ENCODE peak calls at places on chromosomes 3 and 15, in six cellular contexts. S, F, Q, W, P and A are unnamed samples.

GRCh38 chr3:128950223-128950938 is 43.5 kb downstream of the CFAP92 start:
- DNase-seq in P (no peak), S (peak; percentile 80), W (no peak), F (peak; percentile 15), Q (peak; percentile 58), A (peak; percentile 59)

GRCh38 chr3:23302276-23302675 is 99.1 kb downstream of the UBE2E2 start:
- DNase-seq in P (no peak), S (no peak), F (no peak), W (no peak), Q (no peak), A (no peak)

GRCh38 chr3:194104041-194104751 is 31.8 kb upstream of the HES1 start:
- DNase-seq in S (no peak), F (no peak), Q (no peak), W (no peak), P (no peak), A (peak; percentile 86)

GRCh38 chr3:175951047-175951694 is 1092.0 kb downstream of the NAALADL2 start:
- DNase-seq in S (no peak), Q (no peak), W (no peak), P (no peak), F (no peak), A (no peak)

GRCh38 chr15:70539409-70539808 is 223.9 kb downstream of the UACA start:
- DNase-seq in W (no peak), F (no peak), P (no peak), Q (no peak), S (no peak), A (no peak)

GRCh38 chr15:68646156-68646555 is 67.4 kb downstream of the CORO2B start:
- DNase-seq in P (no peak), F (no peak), Q (no peak), W (no peak), S (no peak), A (peak; percentile 23)

GRCh38 chr3:126014252-126014651 is 45.3 kb downstream of the ROPN1B start:
- DNase-seq in P (no peak), Q (no peak), S (no peak), F (no peak), W (no peak), A (no peak)

GRCh38 chr15:40939909-40940801 is 11.0 kb downstream of the DLL4 start:
- DNase-seq in F (no peak), P (no peak), W (no peak), Q (peak; percentile 94), S (no peak), A (peak; percentile 50)

GRCh38 chr15:59105839-59106238 is 893 bp downstream of the CCNB2 start:
- DNase-seq in P (no peak), W (no peak), F (peak; percentile 49), S (no peak), Q (no peak), A (no peak)

GRCh38 chr15:76150508-76150907 is 90.7 kb downstream of the TMEM266 start:
- DNase-seq in W (no peak), Q (no peak), S (no peak), F (no peak), P (no peak), A (peak; percentile 66)

GRCh38 chr3:35946857-35947514 is 307.7 kb downstream of the ARPP21 start:
- DNase-seq in P (no peak), Q (no peak), F (no peak), W (no peak), S (no peak), A (no peak)

GRCh38 chr3:90145094-90145810 is 1037.8 kb downstream of the EPHA3 start:
- DNase-seq in P (no peak), S (no peak), W (no peak), F (no peak), Q (no peak), A (no peak)

GRCh38 chr15:69952210-69952555 is 145.5 kb downstream of the TLE3 start:
- DNase-seq in F (no peak), W (peak; percentile 13), Q (no peak), P (no peak), S (no peak), A (no peak)

GRCh38 chr15:31402511-31403056 is 75.9 kb downstream of the KLF13 start:
- DNase-seq in P (no peak), W (no peak), F (no peak), Q (no peak), S (no peak), A (peak; percentile 57)

GRCh38 chr3:138072816-138073215 is 42.6 kb downstream of the DZIP1L start:
- DNase-seq in W (no peak), F (no peak), P (no peak), S (no peak), Q (no peak), A (no peak)

GRCh38 chr3:169324454-169324789 is 339.1 kb downstream of the MECOM start:
- DNase-seq in Q (peak; percentile 42), P (no peak), W (no peak), S (no peak), F (no peak), A (no peak)

GRCh38 chr15:95857758-95858157 is 472.7 kb upstream of the NR2F2 start:
- DNase-seq in W (no peak), S (no peak), Q (no peak), P (no peak), F (no peak), A (no peak)

GRCh38 chr3:123642182-123642956 is 57.5 kb upstream of the HACD2 start:
- DNase-seq in S (peak; percentile 95), P (peak; percentile 89), F (peak; percentile 79), Q (peak; percentile 90), W (peak; percentile 86), A (peak; percentile 85)

GRCh38 chr3:138092023-138092422 is 23.4 kb downstream of the DZIP1L start:
- DNase-seq in W (no peak), P (no peak), S (no peak), F (no peak), Q (no peak), A (no peak)

GRCh38 chr15:64809649-64810498 is 15.6 kb downstream of the PIF1 start:
- DNase-seq in W (peak; percentile 89), P (no peak), F (peak; percentile 98), S (peak; percentile 61), Q (peak; percentile 67), A (peak; percentile 71)

GRCh38 chr3:622314-622713 is 425.8 kb downstream of the CHL1 start:
- DNase-seq in P (no peak), S (no peak), F (no peak), W (no peak), Q (no peak), A (no peak)

GRCh38 chr3:117398166-117398954 is 688.8 kb downstream of the TUSC7 start:
- DNase-seq in P (peak; percentile 57), W (no peak), Q (no peak), S (no peak), F (no peak), A (no peak)

GRCh38 chr3:48957006-48957705 is 32.9 kb upstream of the P4HTM start:
- DNase-seq in Q (no peak), P (no peak), S (no peak), F (no peak), W (no peak), A (no peak)

GRCh38 chr15:57477736-57478522 is 101.6 kb downstream of the CGNL1 start:
- DNase-seq in S (peak; percentile 97), Q (no peak), P (no peak), F (no peak), W (no peak), A (no peak)

GRCh38 chr15:67504796-67505195 is 16.1 kb upstream of the C15orf61 start:
- DNase-seq in W (no peak), P (no peak), F (no peak), Q (no peak), S (no peak), A (no peak)

GRCh38 chr15:98924311-98925049 is 83.1 kb downstream of the PGPEP1L start:
- DNase-seq in P (no peak), Q (peak; percentile 72), W (no peak), S (no peak), F (no peak), A (no peak)

GRCh38 chr3:84755860-84756259 is 202.9 kb upstream of the CADM2 start:
- DNase-seq in W (no peak), F (no peak), Q (no peak), S (no peak), P (no peak), A (peak; percentile 1)

GRCh38 chr3:156838035-156838434 is 11.9 kb downstream of the LEKR1 start:
- DNase-seq in W (no peak), F (no peak), P (no peak), S (peak; percentile 40), Q (no peak), A (no peak)

GRCh38 chr3:156847746-156848339 is 21.7 kb downstream of the LEKR1 start:
- DNase-seq in P (no peak), F (no peak), S (no peak), Q (no peak), W (no peak), A (no peak)

GRCh38 chr3:156840826-156841689 is 14.9 kb downstream of the LEKR1 start:
- DNase-seq in Q (no peak), F (no peak), W (no peak), S (no peak), P (no peak), A (no peak)

GRCh38 chr3:156843071-156843808 is 17.1 kb downstream of the LEKR1 start:
- DNase-seq in Q (peak; percentile 17), P (no peak), W (no peak), F (no peak), S (no peak), A (no peak)
- TF ChIP-seq CTCF in Q (no peak), P (no peak), W (no peak), F (no peak), S (no peak), A (no peak)

GRCh38 chr3:72338082-72338941 is 509.9 kb downstream of the SHQ1 start:
- DNase-seq in Q (peak; percentile 16), S (no peak), F (peak; percentile 18), P (no peak), W (no peak), A (no peak)
- TF ChIP-seq MAX in Q (no peak), S (no peak), F (no peak), P (no peak), W (no peak), A (no peak)

DNA sequence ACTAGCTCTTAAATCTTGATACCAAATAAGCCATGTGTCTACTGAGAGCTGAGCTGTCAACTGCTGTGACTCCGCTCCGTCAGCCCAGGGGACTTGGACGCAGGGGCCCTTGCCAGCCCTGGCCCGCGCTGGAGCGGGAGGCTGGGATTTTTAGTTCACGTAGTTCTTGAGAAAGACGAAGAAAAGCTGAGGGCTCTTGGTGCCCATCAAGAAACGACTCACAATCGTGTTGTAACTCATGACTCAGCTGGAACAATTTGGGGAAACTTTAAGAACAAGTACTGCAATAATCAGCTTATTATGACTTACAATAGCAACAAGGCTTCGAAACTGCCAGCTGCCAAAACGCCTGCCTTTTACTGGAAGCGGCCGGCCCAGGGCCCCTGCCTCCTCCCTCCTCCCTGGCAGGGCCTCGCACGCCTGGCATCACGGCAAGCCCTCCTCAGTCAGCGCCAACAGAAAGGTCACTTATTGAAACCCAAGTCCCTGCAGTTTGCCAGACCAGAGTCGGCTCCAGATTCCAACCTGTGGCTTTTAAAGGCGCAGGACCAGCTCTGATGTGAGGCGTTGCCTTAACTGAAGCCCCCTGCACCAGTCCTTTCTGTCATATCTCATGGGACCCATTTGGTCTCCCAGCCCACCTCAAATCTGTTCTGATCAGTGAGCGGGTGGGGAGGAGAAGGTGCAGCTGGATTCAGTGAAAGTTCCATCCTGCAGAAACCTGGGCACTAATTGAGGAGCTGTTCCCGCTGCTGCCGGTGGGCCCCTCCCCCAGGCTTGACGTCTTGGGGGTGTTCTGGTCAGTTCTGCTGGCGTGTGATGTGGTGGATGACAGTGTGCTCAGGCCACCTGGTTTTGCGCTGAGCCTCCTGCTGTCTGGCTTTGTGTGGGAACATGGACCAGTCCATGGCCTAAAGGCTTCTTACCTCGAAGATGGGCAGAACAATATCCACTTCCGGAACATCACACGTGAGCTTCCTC is 60.1 kb downstream of the RGMA start:
- DNase-seq in F (no peak), Q (peak; percentile 46), P (no peak), S (no peak), W (no peak), A (peak; percentile 75)
- TF ChIP-seq POLR2A in F (no peak), Q (peak; percentile 9), P (no peak), S (no peak), W (no peak), A (no peak)

GRCh38 chr3:37871858-37872257 is 10.2 kb downstream of the CTDSPL start:
- DNase-seq in Q (no peak), S (no peak), P (no peak), W (no peak), F (no peak), A (no peak)
- TF ChIP-seq CTCF in Q (no peak), S (no peak), P (no peak), W (no peak), F (no peak), A (no peak)